ENCODE peak calls at places on chromosome 2, in nine cellular contexts. A is IMR-90, E is aorta, L is neural progenitor cell, I is astrocyte, R is right cardiac atrium, Q is esophagus squamous epithelium, F is tibial artery, Z is iPS DF 6.9. P is an unnamed sample. For H3K4me1, the result is how much of the 10 kb centered on the place peaks cover.

GRCh38 chr2:120032297-120032696 is 19.4 kb downstream of the EPB41L5 start:
- DNase-seq in A (no peak), E (no peak), L (no peak), I (no peak), R (no peak), Q (no peak), F (no peak), Z (no peak), P (no peak)

GRCh38 chr2:179606141-179606540 is 255.3 kb downstream of the ZNF385B start:
- DNase-seq in A (no peak), E (no peak), L (no peak), I (no peak), R (no peak), Q (no peak), F (no peak), Z (no peak), P (no peak)

GRCh38 chr2:165011199-165011598 is 55.9 kb upstream of the SLC38A11 start:
- DNase-seq in A (no peak), E (no peak), L (no peak), I (no peak), R (no peak), Q (no peak), F (no peak), Z (no peak), P (no peak)

GRCh38 chr2:237097911-237098702 is 12.4 kb downstream of the COPS8 start:
- DNase-seq in A (peak), E (no peak), L (no peak), I (peak), R (no peak), Q (no peak), F (no peak), Z (no peak), P (no peak)

GRCh38 chr2:238449909-238450417 is 23.2 kb downstream of the ASB1 start:
- DNase-seq in A (peak), E (peak), L (no peak), I (no peak), R (peak), Q (no peak), F (peak), Z (no peak), P (peak)

GRCh38 chr2:128425731-128426620 is 107.3 kb upstream of the HS6ST1 start:
- DNase-seq in A (peak), E (no peak), L (no peak), I (peak), R (peak), Q (no peak), F (peak), Z (no peak), P (no peak)

GRCh38 chr2:66684289-66684688 is 249.4 kb downstream of the MEIS1 start:
- DNase-seq in A (peak), E (no peak), L (no peak), I (peak), R (no peak), Q (no peak), F (no peak), Z (no peak), P (no peak)

GRCh38 chr2:30192327-30192726 is 39.0 kb upstream of the LBH start:
- DNase-seq in A (no peak), E (no peak), L (no peak), I (no peak), R (no peak), Q (no peak), F (no peak), Z (no peak), P (no peak)

GRCh38 chr2:176745543-176746331 is 466.9 kb upstream of the HNRNPA3 start:
- DNase-seq in A (no peak), E (no peak), L (no peak), I (no peak), R (no peak), Q (no peak), F (no peak), Z (no peak), P (no peak)

GRCh38 chr2:222611684-222612083 is 44.2 kb downstream of the FARSB start:
- DNase-seq in A (no peak), E (no peak), L (no peak), I (no peak), R (no peak), Q (no peak), F (no peak), Z (no peak), P (no peak)

GRCh38 chr2:223262946-223263345 is 211.0 kb downstream of the KCNE4 start:
- DNase-seq in A (no peak), E (no peak), L (no peak), I (peak), R (no peak), Q (no peak), F (no peak), Z (no peak), P (no peak)

GRCh38 chr2:116948258-116948657 is 866.2 kb upstream of the DDX18 start:
- DNase-seq in A (no peak), E (no peak), L (no peak), I (no peak), R (no peak), Q (no peak), F (no peak), Z (no peak), P (no peak)

GRCh38 chr2:232483296-232483922 is 4.2 kb downstream of the ECEL1 start:
- DNase-seq in A (no peak), E (peak), L (no peak), I (no peak), R (no peak), Q (no peak), F (peak), Z (no peak), P (no peak)

GRCh38 chr2:105795575-105795934 is 50.8 kb downstream of the NCK2 start:
- DNase-seq in A (no peak), E (no peak), L (no peak), I (no peak), R (no peak), Q (no peak), F (no peak), Z (no peak), P (no peak)

GRCh38 chr2:6657872-6658271 is 207.8 kb downstream of the CMPK2 start:
- DNase-seq in A (no peak), E (no peak), L (no peak), I (no peak), R (no peak), Q (no peak), F (no peak), Z (no peak), P (no peak)

GRCh38 chr2:55175254-55176093 is 56.6 kb downstream of the CLHC1 start:
- DNase-seq in A (peak), E (no peak), L (peak), I (peak), R (no peak), Q (no peak), F (no peak), Z (no peak), P (no peak)

GRCh38 chr2:43070039-43070438 is 156.4 kb downstream of the ZFP36L2 start:
- DNase-seq in A (no peak), E (peak), L (no peak), I (no peak), R (peak), Q (no peak), F (peak), Z (no peak), P (no peak)

GRCh38 chr2:181123798-181124217 is 143.4 kb downstream of the UBE2E3 start:
- DNase-seq in A (no peak), E (no peak), L (no peak), I (peak), R (no peak), Q (no peak), F (no peak), Z (no peak), P (no peak)

GRCh38 chr2:112185131-112185530 is 46.9 kb downstream of the FBLN7 start:
- DNase-seq in A (no peak), E (no peak), L (no peak), I (no peak), R (no peak), Q (no peak), F (no peak), Z (no peak), P (no peak)

DNA sequence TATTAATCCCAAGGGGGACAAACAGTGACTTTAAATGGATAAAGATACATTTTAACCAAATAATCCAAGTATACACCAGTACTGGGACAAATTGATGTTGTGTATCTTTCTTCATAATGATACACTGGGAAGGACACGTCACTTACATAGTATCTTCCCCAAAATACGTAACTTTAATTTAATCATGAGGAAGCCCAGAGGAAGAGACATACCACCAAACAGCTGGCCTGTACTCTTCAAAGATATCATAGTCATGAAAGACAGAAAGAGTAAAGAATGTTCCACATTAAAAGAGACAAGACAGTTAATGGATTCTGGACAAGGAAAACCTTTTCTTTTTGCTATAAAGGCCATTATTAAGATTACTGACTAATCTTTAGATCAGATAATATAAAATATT is 37.1 kb downstream of the AGFG1 start:
- DNase-seq in A (no peak), E (no peak), L (no peak), I (no peak), R (no peak), Q (no peak), F (no peak), Z (no peak), P (no peak)
- H3K4me1 ChIP-seq in A (under half), E (under half), L (under half), I (under half), R (under half), Q (half or more), F (half or more), Z (under half), P (under half)

GRCh38 chr2:36411962-36412444 is 56.4 kb downstream of the CRIM1 start:
- DNase-seq in A (no peak), E (no peak), L (peak), I (no peak), R (no peak), Q (no peak), F (no peak), Z (no peak), P (no peak)
- H3K4me1 ChIP-seq in A (under half), E (under half), L (under half), I (under half), R (under half), Q (half or more), F (half or more), Z (under half), P (under half)

DNA sequence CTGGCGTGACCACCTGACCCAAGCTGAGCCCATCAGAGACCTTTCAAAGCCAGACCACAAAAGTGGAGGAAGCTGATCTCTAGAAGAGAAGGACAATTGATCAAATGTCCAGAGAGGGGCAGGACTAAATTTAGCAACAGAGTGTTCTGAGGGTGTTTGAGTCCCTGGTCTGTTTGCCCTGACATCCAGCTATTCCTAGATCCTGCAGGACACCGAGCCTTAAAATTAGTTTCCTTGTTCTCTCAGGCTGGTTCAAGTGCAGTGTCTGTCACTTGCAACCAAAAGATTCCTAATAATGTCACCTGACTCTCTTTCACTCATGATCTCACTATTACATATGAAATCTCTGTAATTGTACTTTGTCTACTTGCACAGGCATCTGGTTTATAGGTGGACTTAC is 33.0 kb upstream of the NPAS2 start:
- DNase-seq in A (no peak), E (no peak), L (no peak), I (no peak), R (no peak), Q (no peak), F (no peak), Z (no peak), P (no peak)
- H3K4me1 ChIP-seq in A (under half), E (under half), L (under half), I (under half), R (under half), Q (under half), F (under half), Z (under half), P (under half)

GRCh38 chr2:3485166-3485565 is 34.2 kb downstream of the ADI1 start:
- DNase-seq in A (no peak), E (no peak), L (no peak), I (no peak), R (peak), Q (no peak), F (no peak), Z (no peak), P (no peak)
- H3K4me1 ChIP-seq in A (under half), E (under half), L (under half), I (under half), R (under half), Q (under half), F (under half), Z (under half), P (under half)

GRCh38 chr2:234421-234820 is 29.4 kb downstream of the SH3YL1 start:
- DNase-seq in A (no peak), E (no peak), L (no peak), I (no peak), R (no peak), Q (no peak), F (no peak), Z (no peak), P (no peak)

GRCh38 chr2:233034-233433 is 30.8 kb downstream of the SH3YL1 start:
- DNase-seq in A (no peak), E (no peak), L (no peak), I (no peak), R (no peak), Q (no peak), F (no peak), Z (peak), P (no peak)

GRCh38 chr2:236993-237539 is 26.8 kb downstream of the SH3YL1 start:
- DNase-seq in A (no peak), E (no peak), L (no peak), I (no peak), R (no peak), Q (no peak), F (no peak), Z (no peak), P (no peak)

GRCh38 chr2:237861-238260 is 26.0 kb downstream of the SH3YL1 start:
- DNase-seq in A (no peak), E (no peak), L (peak), I (no peak), R (no peak), Q (no peak), F (no peak), Z (no peak), P (no peak)

DNA sequence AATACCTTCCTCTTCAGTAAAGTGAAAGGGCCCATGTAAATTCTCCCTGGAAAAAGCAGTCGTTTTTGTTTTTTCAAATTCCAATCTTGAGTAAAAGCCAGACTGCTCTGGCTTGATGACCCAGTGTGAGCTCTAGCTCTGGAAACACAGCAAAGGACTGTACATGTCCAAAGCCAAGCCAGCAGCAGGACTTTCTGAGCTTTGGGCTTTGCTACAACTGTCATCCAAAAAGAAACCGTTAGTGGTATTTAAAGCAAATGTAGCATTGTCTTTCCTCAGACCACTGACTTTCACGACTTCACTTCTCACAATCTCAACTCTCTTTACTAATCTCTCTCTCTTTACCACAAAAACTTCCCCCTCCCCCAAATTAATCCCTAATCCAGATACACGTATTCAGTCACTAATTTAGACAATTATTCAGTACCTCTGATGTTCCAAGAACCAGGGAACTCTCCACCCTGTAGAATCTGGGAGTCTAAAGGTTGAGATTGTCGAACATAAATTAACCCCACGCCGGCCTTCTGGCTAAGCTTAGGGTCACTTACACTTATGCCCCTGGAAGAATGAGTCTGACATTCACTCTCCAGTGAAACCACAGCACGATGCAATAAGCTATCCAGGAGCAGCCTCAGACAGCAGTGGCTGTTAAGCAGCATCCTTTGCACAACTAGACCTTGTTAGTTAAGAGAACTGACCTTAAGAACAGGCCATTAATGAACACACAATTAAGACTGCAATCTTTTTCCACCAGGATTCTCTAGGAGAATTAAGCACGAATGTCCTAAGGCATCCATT is 25.2 kb downstream of the SH3YL1 start:
- DNase-seq in A (peak), E (no peak), L (no peak), I (no peak), R (no peak), Q (no peak), F (no peak), Z (no peak), P (no peak)
- H3K4me1 ChIP-seq in A (under half), E (under half), L (under half), I (under half), R (under half), Q (under half), F (under half), Z (under half), P (under half)

GRCh38 chr2:217839750-217840107 is 163.1 kb downstream of the TNS1 start:
- DNase-seq in A (no peak), E (no peak), L (no peak), I (no peak), R (peak), Q (no peak), F (no peak), Z (no peak), P (no peak)

GRCh38 chr2:217840522-217840921 is 162.3 kb downstream of the TNS1 start:
- DNase-seq in A (no peak), E (no peak), L (no peak), I (no peak), R (peak), Q (no peak), F (no peak), Z (no peak), P (no peak)

GRCh38 chr2:217839073-217839749 is 163.6 kb downstream of the TNS1 start:
- DNase-seq in A (no peak), E (no peak), L (no peak), I (no peak), R (peak), Q (no peak), F (no peak), Z (no peak), P (no peak)

GRCh38 chr2:217844696-217845095 is 158.1 kb downstream of the TNS1 start:
- DNase-seq in A (no peak), E (no peak), L (no peak), I (no peak), R (no peak), Q (no peak), F (no peak), Z (no peak), P (no peak)

DNA sequence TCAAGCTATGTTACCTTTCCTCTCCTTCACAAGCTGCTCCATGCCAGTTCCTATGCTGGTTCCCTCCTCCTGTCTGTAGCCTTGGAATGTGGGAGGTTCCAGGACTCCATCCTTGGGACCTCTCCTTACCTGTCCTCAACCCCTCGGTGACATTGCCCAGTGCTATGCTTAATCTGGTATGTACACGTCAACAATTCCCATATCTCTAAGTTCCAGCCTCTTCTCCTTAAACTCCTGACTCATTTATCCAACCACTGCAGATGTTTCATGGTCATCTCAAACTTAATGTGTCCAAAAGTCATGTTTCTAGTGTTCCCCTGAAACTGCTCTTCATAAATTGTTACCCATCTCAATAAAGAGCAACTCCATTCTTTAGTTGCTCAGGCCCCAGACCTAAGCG is 160.8 kb downstream of the TNS1 start:
- DNase-seq in A (no peak), E (no peak), L (no peak), I (no peak), R (no peak), Q (no peak), F (no peak), Z (no peak), P (no peak)
- H3K4me1 ChIP-seq in A (under half), E (under half), L (under half), I (under half), R (half or more), Q (half or more), F (half or more), Z (under half), P (under half)

GRCh38 chr2:217843353-217843752 is 159.4 kb downstream of the TNS1 start:
- DNase-seq in A (peak), E (no peak), L (no peak), I (no peak), R (no peak), Q (no peak), F (no peak), Z (no peak), P (no peak)
- H3K4me1 ChIP-seq in A (under half), E (under half), L (under half), I (under half), R (under half), Q (half or more), F (half or more), Z (under half), P (under half)

DNA sequence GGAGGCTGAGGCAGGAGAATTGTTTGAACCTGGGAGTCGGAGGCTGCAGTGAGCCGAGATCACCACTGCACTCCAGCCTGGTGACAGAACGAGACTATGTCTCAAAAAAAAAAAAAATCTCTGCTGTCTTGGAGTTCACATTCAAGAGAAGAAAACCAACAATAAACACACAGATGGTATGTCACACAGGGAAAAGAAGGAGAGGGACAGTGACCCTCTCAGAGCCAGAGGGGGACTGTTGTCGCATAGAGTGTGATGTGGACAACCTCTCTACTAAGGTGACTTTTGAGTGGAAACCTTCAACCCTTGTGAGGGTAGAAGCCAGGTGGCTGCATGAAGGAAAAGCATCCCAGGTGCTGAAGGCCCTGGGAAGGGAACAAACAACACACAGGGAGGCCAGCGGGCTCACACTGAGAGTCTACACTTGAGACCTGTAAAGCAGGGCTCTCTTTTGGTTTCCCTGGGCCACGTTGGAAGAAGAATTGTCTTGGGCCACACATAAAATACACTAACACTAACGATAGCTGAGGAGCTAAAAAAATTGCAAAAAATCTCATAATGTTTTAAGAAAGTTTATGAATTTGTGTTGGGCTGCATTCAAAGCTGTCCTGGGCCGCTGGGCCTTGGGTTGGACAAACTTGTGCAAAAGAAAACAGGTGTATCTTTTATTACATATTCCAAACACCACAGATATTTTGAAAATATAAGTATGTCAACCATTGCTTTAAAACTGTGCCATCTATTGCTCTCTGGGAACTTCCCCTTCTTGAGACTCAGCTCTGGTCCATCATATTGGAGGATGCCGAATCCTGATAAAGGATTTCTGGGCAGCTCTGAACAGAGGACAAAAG is 136.0 kb downstream of the DDX1 start:
- DNase-seq in A (no peak), E (no peak), L (no peak), I (no peak), R (no peak), Q (no peak), F (no peak), Z (no peak), P (no peak)
- H3K4me1 ChIP-seq in A (under half), E (under half), L (under half), I (under half), R (under half), Q (under half), F (under half), Z (under half), P (under half)

P was measured in lung.